ENCODE peak calls at places on chromosomes 13 and 19, in nine cellular contexts. P is Peyer's patch, U is heart right ventricle, D is tibial nerve, R is left lung, K is ovary, F is SK-N-SH, B is OCI-LY7, I is body of pancreas. T is an unnamed sample. For H3K4me1, the result is how much of the 10 kb centered on the place peaks cover.

GRCh38 chr13:90594694-90595093 is 752.8 kb upstream of the MIR17HG start:
- DNase-seq in P (no peak), U (no peak), D (no peak), R (no peak), K (no peak), F (no peak), B (no peak), I (no peak), T (no peak)

GRCh38 chr19:35017507-35017906 is 12.8 kb upstream of the SCN1B start:
- DNase-seq in P (no peak), U (no peak), D (no peak), R (no peak), K (no peak), F (no peak), B (no peak), I (no peak), T (no peak)

GRCh38 chr13:32125746-32126145 is 94.2 kb downstream of the FRY start:
- DNase-seq in P (no peak), U (no peak), D (no peak), R (no peak), K (no peak), F (no peak), B (no peak), I (no peak), T (no peak)

GRCh38 chr19:41131186-41131585 is 17.0 kb downstream of the CYP2F1 start:
- DNase-seq in P (no peak), U (no peak), D (no peak), R (no peak), K (no peak), F (no peak), B (no peak), I (no peak), T (no peak)

GRCh38 chr13:105196052-105196451 is 1339.4 kb downstream of the EFNB2 start:
- DNase-seq in P (no peak), U (no peak), D (no peak), R (no peak), K (no peak), F (no peak), B (no peak), I (no peak), T (peak)

GRCh38 chr19:15429825-15430467 is 11.2 kb upstream of the AKAP8L start:
- DNase-seq in P (no peak), U (no peak), D (no peak), R (no peak), K (no peak), F (no peak), B (no peak), I (no peak), T (no peak)

GRCh38 chr19:53808710-53809125 is 15.4 kb downstream of the NLRP12 start:
- DNase-seq in P (no peak), U (no peak), D (no peak), R (no peak), K (no peak), F (peak), B (peak), I (no peak), T (no peak)

GRCh38 chr19:35040826-35041547 is 534 bp upstream of the HPN start:
- DNase-seq in P (peak), U (peak), D (peak), R (peak), K (peak), F (no peak), B (no peak), I (peak), T (peak)

GRCh38 chr19:12842511-12842910 is 4.2 kb downstream of the MAST1 start:
- DNase-seq in P (no peak), U (no peak), D (no peak), R (no peak), K (no peak), F (no peak), B (no peak), I (no peak), T (no peak)

GRCh38 chr19:12843328-12843727 is 5.0 kb downstream of the MAST1 start:
- DNase-seq in P (no peak), U (no peak), D (no peak), R (no peak), K (no peak), F (no peak), B (no peak), I (no peak), T (no peak)

GRCh38 chr19:12838893-12839656 is 760 bp downstream of the MAST1 start:
- DNase-seq in P (no peak), U (no peak), D (no peak), R (no peak), K (no peak), F (peak), B (peak), I (no peak), T (no peak)

GRCh38 chr19:12840091-12841079 is 2.1 kb downstream of the MAST1 start:
- DNase-seq in P (peak), U (no peak), D (no peak), R (peak), K (peak), F (peak), B (peak), I (peak), T (peak)

DNA sequence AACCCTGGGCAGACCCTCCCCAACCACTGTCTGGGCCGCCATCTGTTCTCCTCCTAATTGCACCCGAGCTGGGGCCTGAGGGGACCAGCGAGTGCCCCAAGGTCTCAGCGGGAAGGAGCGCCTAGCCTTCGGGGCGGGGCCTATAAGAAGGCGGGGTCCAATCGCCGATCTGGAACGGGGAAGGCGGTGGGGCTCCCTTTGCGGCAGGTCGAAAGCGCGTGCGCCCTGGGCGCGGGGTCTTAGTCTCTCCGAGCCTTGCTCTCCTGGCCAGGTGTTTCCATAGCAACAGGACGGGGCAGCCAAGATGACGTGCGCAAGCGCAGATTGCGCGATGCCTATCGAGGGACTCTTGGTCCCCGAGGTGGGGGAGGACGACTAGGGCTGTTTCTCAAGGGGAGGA is 2.8 kb downstream of the MAST1 start:
- DNase-seq in P (no peak), U (no peak), D (no peak), R (no peak), K (no peak), F (peak), B (no peak), I (peak), T (peak)
- H3K4me3 ChIP-seq in P (no peak), U (no peak), D (no peak), R (peak), K (no peak), F (peak), B (peak), I (no peak), T (no peak)

GRCh38 chr13:52128714-52129700 is at the start of gene NEK5:
- DNase-seq in P (peak), U (peak), D (no peak), R (peak), K (peak), F (peak), B (no peak), I (peak), T (peak)
- TF ChIP-seq CTCF in P (peak), U (peak), D (peak), R (peak), K (peak), F (peak), B (no peak), I (peak), T (peak)

GRCh38 chr19:42282810-42283247 is 13.8 kb downstream of the CIC start:
- DNase-seq in P (no peak), U (no peak), D (no peak), R (no peak), K (no peak), F (no peak), B (no peak), I (no peak), T (no peak)
- H3K4me1 ChIP-seq in P (half or more), U (half or more), D (under half), R (half or more), K (under half), F (half or more), B (half or more), I (half or more), T (under half)

DNA sequence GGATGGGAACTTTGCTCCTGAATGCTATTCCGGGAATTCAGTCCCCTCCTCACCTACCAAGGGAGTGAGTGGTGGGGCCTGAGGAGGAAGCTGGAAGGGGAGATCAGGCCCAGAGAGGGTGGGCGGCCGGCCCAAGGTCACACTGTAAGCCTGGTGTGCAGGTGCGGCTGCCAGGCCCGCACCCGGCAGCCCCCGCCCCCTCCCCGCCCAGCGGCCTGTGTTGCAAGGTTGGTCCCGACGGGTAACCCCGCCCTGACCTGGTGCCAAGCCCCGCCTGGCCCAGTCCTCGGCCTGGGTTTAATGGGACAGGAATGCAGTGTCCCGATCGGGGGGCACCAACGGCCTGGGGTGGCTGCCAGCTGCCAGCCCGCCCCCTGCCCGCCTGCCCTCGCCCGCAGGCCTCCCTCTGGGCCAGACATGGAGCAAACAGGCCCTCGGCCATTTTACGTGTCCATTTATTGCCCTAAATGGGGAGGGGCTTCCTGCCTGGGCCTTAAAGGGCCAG is 5.5 kb downstream of the ZBTB7A start:
- DNase-seq in P (peak), U (peak), D (peak), R (peak), K (peak), F (no peak), B (peak), I (peak), T (no peak)
- H3K4me3 ChIP-seq in P (peak), U (peak), D (peak), R (peak), K (peak), F (no peak), B (peak), I (no peak), T (no peak)

GRCh38 chr19:11530432-11530831 is 1.5 kb upstream of the ECSIT start:
- DNase-seq in P (peak), U (peak), D (no peak), R (peak), K (peak), F (peak), B (peak), I (peak), T (peak)
- TF ChIP-seq CTCF in P (no peak), U (no peak), D (no peak), R (no peak), K (no peak), F (peak), B (peak), I (no peak), T (peak)